ENCODE peak calls at places on chromosomes 2 and 18, in seven cellular contexts. P, H, K, L, G, C and I are unnamed samples.

GRCh38 chr2:26559556-26559955 is 81.6 kb downstream of the CIB4 start:
- DNase-seq in P (no peak), H (no peak), C (peak), K (peak), G (no peak), L (no peak), I (no peak)

GRCh38 chr2:66794115-66794514 is 359.2 kb downstream of the MEIS1 start:
- DNase-seq in L (no peak), P (no peak), G (no peak), H (no peak), C (no peak), K (no peak), I (no peak)

GRCh38 chr18:22542400-22542835 is 124.7 kb upstream of the CTAGE1 start:
- DNase-seq in G (no peak), L (no peak), P (no peak), C (no peak), K (no peak), H (peak), I (no peak)

GRCh38 chr2:29810956-29811355 is 110.4 kb downstream of the ALK start:
- DNase-seq in K (no peak), H (peak), G (peak), P (no peak), L (no peak), C (peak), I (peak)

GRCh38 chr2:157526070-157526469 is 82.2 kb upstream of the CYTIP start:
- DNase-seq in C (no peak), G (no peak), H (no peak), L (no peak), K (no peak), P (no peak), I (no peak)

GRCh38 chr18:60649107-60649506 is 276.5 kb upstream of the MC4R start:
- DNase-seq in H (no peak), G (no peak), C (no peak), P (no peak), K (no peak), L (no peak), I (no peak)

GRCh38 chr2:221997100-221997499 is 301.7 kb downstream of the PAX3 start:
- DNase-seq in H (peak), G (peak), P (no peak), C (peak), K (no peak), L (no peak), I (peak)

GRCh38 chr2:65063426-65063825 is 7.2 kb downstream of the CEP68 start:
- DNase-seq in C (no peak), G (no peak), K (no peak), P (no peak), H (peak), L (no peak), I (peak)

GRCh38 chr2:36459725-36460137 is 104.2 kb downstream of the CRIM1 start:
- DNase-seq in H (peak), C (peak), L (no peak), K (no peak), G (peak), P (no peak), I (peak)

GRCh38 chr2:202541137-202541536 is 93.6 kb upstream of the FAM117B start:
- DNase-seq in H (no peak), K (no peak), C (no peak), G (no peak), P (no peak), L (no peak), I (no peak)

GRCh38 chr2:189210250-189211075 is 30.9 kb upstream of the COL5A2 start:
- DNase-seq in K (peak), C (peak), P (no peak), G (peak), L (no peak), H (peak), I (no peak)

GRCh38 chr2:23385748-23386421 is 906 bp downstream of the KLHL29 start:
- DNase-seq in L (no peak), H (no peak), P (no peak), G (peak), K (peak), C (peak), I (no peak)

GRCh38 chr2:173149491-173149890 is 73.8 kb downstream of the MAP3K20 start:
- DNase-seq in G (no peak), K (no peak), C (no peak), L (peak), H (peak), P (peak), I (no peak)

GRCh38 chr2:36058953-36059352 is 296.6 kb upstream of the CRIM1 start:
- DNase-seq in G (peak), P (no peak), C (peak), L (no peak), K (no peak), H (no peak), I (no peak)

GRCh38 chr18:5890261-5890605 is 5.1 kb downstream of the TMEM200C start:
- DNase-seq in L (no peak), P (no peak), K (peak), H (no peak), G (no peak), C (peak), I (no peak)

GRCh38 chr18:7417742-7418141 is 149.4 kb upstream of the PTPRM start:
- DNase-seq in C (peak), L (no peak), K (no peak), H (peak), G (peak), P (no peak), I (peak)

GRCh38 chr2:6946722-6947121 is 29.5 kb downstream of the RNF144A start:
- DNase-seq in H (peak), P (no peak), G (peak), C (no peak), K (no peak), L (no peak), I (no peak)

GRCh38 chr2:37928377-37928776 is 3.3 kb downstream of the RMDN2 start:
- DNase-seq in H (no peak), G (no peak), K (no peak), C (no peak), L (no peak), P (no peak), I (no peak)

GRCh38 chr2:89850481-89850880 is 1159.0 kb downstream of the RPIA start:
- DNase-seq in P (no peak), L (no peak), G (no peak), C (no peak), H (no peak), K (no peak), I (no peak)

GRCh38 chr2:157866202-157866601 is 9.9 kb downstream of the ACVR1 start:
- DNase-seq in C (peak), H (peak), L (no peak), K (no peak), P (no peak), G (peak), I (no peak)

GRCh38 chr2:85810376-85811172 is 56.8 kb downstream of the ATOH8 start:
- DNase-seq in K (no peak), H (no peak), C (peak), L (no peak), P (no peak), G (no peak), I (peak)

GRCh38 chr2:236712304-236712703 is 142.7 kb downstream of the ACKR3 start:
- DNase-seq in G (peak), C (no peak), K (no peak), P (no peak), L (no peak), H (peak), I (no peak)

GRCh38 chr2:61454383-61454782 is 16.5 kb downstream of the USP34 start:
- DNase-seq in P (no peak), K (no peak), H (no peak), G (no peak), L (no peak), C (no peak), I (no peak)

GRCh38 chr2:88591684-88592083 is 35.6 kb downstream of the EIF2AK3 start:
- DNase-seq in P (no peak), H (no peak), C (no peak), G (no peak), L (no peak), K (no peak), I (no peak)

GRCh38 chr2:110114007-110114591 is 1.5 kb downstream of the MALL start:
- DNase-seq in G (peak), C (peak), K (peak), P (no peak), H (no peak), L (no peak), I (no peak)

GRCh38 chr2:170354409-170354808 is 176.5 kb downstream of the MYO3B start:
- DNase-seq in H (no peak), G (no peak), L (no peak), K (no peak), P (no peak), C (peak), I (no peak)

GRCh38 chr2:134124047-134124753 is 129.7 kb upstream of the MGAT5 start:
- DNase-seq in G (no peak), C (no peak), K (no peak), P (no peak), L (no peak), H (no peak), I (peak)

GRCh38 chr2:177273456-177273855 is 8.9 kb upstream of the NFE2L2 start:
- DNase-seq in L (no peak), C (no peak), H (peak), P (no peak), K (no peak), G (no peak), I (no peak)

GRCh38 chr2:96359310-96359709 is 23.7 kb downstream of the NCAPH start:
- DNase-seq in P (no peak), L (peak), G (no peak), C (no peak), H (no peak), K (no peak), I (no peak)

GRCh38 chr2:240353944-240354343 is 81.5 kb upstream of the GPC1 start:
- DNase-seq in K (peak), C (no peak), L (no peak), P (no peak), H (no peak), G (no peak), I (no peak)

GRCh38 chr2:223979730-223980396 is 22.6 kb downstream of the MRPL44 start:
- DNase-seq in P (no peak), H (peak), L (no peak), G (no peak), C (no peak), K (no peak), I (no peak)

GRCh38 chr2:67445652-67446268 is 48.6 kb downstream of the ETAA1 start:
- DNase-seq in H (no peak), K (no peak), P (no peak), C (no peak), L (no peak), G (no peak), I (no peak)